ENCODE peak calls at places on chromosomes 3 and 15, in ten cellular contexts. Q is frontal cortex; P is GM04504; M is stimulated activated CD8-positive, alpha-beta memory T cell treated with anti-CD3 and anti-CD28 coated beads, Interleukin-4, amount 100 ng/mL, for 1 hour; A is dermis microvascular lymphatic vessel endothelial cell; Y is hepatic stellate cell; Z is ovary; T is GM03348; B is Daoy; C is HFFc6. X is an unnamed sample.

GRCh38 chr3:173009410-173009809 is 131.6 kb downstream of the SPATA16 start:
- DNase-seq in Q (no peak), P (no peak), M (no peak), A (no peak), Y (no peak), Z (no peak), T (no peak), B (no peak), C (no peak), X (no peak)

GRCh38 chr3:15041950-15042349 is 23.2 kb downstream of the MRPS25 start:
- DNase-seq in Q (no peak), P (no peak), M (no peak), A (no peak), Y (no peak), Z (no peak), T (no peak), B (no peak), C (no peak), X (no peak)

GRCh38 chr3:86785381-86785780 is 205.6 kb downstream of the VGLL3 start:
- DNase-seq in Q (no peak), P (no peak), M (no peak), A (no peak), Y (peak; percentile 17), Z (no peak), T (peak; percentile 45), B (no peak), C (peak; percentile 65), X (no peak)

GRCh38 chr3:73759290-73759689 is 134.5 kb upstream of the PDZRN3 start:
- DNase-seq in Q (no peak), P (no peak), M (no peak), A (no peak), Y (no peak), Z (no peak), T (peak; percentile 10), B (no peak), C (no peak), X (no peak)

GRCh38 chr3:40752492-40752891 is 227.7 kb downstream of the ZNF621 start:
- DNase-seq in Q (no peak), P (no peak), M (no peak), A (no peak), Y (no peak), Z (no peak), T (no peak), B (no peak), C (no peak), X (no peak)

GRCh38 chr15:69090197-69090948 is 70.1 kb upstream of the GLCE start:
- DNase-seq in Q (no peak), P (no peak), M (no peak), A (peak; percentile 32), Y (no peak), Z (no peak), T (peak; percentile 16), B (no peak), C (peak; percentile 10), X (peak; percentile 12)

GRCh38 chr3:72383230-72383629 is 465.0 kb downstream of the SHQ1 start:
- DNase-seq in Q (no peak), P (no peak), M (no peak), A (no peak), Y (no peak), Z (no peak), T (no peak), B (no peak), C (no peak), X (no peak)

GRCh38 chr15:68278345-68279217 is 1.0 kb downstream of the FEM1B start:
- DNase-seq in Q (no peak), P (no peak), M (no peak), A (peak; percentile 28), Y (no peak), Z (peak; percentile 42), T (no peak), B (peak; percentile 24), C (no peak), X (no peak)

GRCh38 chr3:184715943-184716651 is 4.2 kb upstream of the MAGEF1 start:
- DNase-seq in Q (no peak), P (no peak), M (no peak), A (no peak), Y (no peak), Z (no peak), T (peak; percentile 76), B (no peak), C (no peak), X (no peak)

GRCh38 chr3:42572278-42572677 is 9.5 kb downstream of the SEC22C start:
- DNase-seq in Q (no peak), P (no peak), M (no peak), A (peak; percentile 64), Y (peak; percentile 34), Z (no peak), T (peak; percentile 45), B (peak; percentile 26), C (peak; percentile 23), X (no peak)

GRCh38 chr3:143751643-143752178 is 96.6 kb downstream of the SLC9A9 start:
- DNase-seq in Q (no peak), P (no peak), M (no peak), A (no peak), Y (no peak), Z (no peak), T (no peak), B (no peak), C (no peak), X (no peak)

GRCh38 chr3:64188810-64189560 is 36.3 kb downstream of the PRICKLE2 start:
- DNase-seq in Q (peak; percentile 43), P (peak; percentile 81), M (no peak), A (peak; percentile 92), Y (peak; percentile 46), Z (peak; percentile 43), T (peak; percentile 72), B (peak; percentile 91), C (peak; percentile 78), X (peak; percentile 57)

GRCh38 chr3:45644063-45644462 is 45.1 kb upstream of the SACM1L start:
- DNase-seq in Q (no peak), P (no peak), M (no peak), A (peak; percentile 92), Y (peak; percentile 69), Z (no peak), T (peak; percentile 60), B (peak; percentile 42), C (peak; percentile 83), X (peak; percentile 71)

GRCh38 chr15:48459571-48460461 is 128.6 kb downstream of the DUT start:
- DNase-seq in Q (no peak), P (peak; percentile 82), M (no peak), A (peak; percentile 95), Y (no peak), Z (no peak), T (peak; percentile 60), B (no peak), C (peak; percentile 82), X (peak; percentile 89)

GRCh38 chr15:48358229-48358641 is 27.0 kb downstream of the DUT start:
- DNase-seq in Q (peak; percentile 30), P (no peak), M (no peak), A (peak; percentile 65), Y (no peak), Z (no peak), T (peak; percentile 36), B (peak; percentile 19), C (peak; percentile 21), X (no peak)

GRCh38 chr3:132399054-132399929 is 18.0 kb upstream of the DNAJC13 start:
- DNase-seq in Q (peak; percentile 60), P (peak; percentile 29), M (no peak), A (peak; percentile 57), Y (peak; percentile 54), Z (no peak), T (peak; percentile 79), B (peak; percentile 48), C (peak; percentile 60), X (no peak)

GRCh38 chr15:97806731-97807130 is 153.8 kb upstream of the ARRDC4 start:
- DNase-seq in Q (no peak), P (no peak), M (no peak), A (no peak), Y (no peak), Z (no peak), T (no peak), B (no peak), C (no peak), X (no peak)

GRCh38 chr3:194254032-194254431 is 97.1 kb downstream of the CPN2 start:
- DNase-seq in Q (no peak), P (no peak), M (no peak), A (no peak), Y (no peak), Z (no peak), T (no peak), B (no peak), C (no peak), X (no peak)

GRCh38 chr3:193040836-193041672 is 123.4 kb upstream of the MB21D2 start:
- DNase-seq in Q (peak; percentile 28), P (peak; percentile 10), M (no peak), A (peak; percentile 38), Y (peak; percentile 27), Z (no peak), T (peak; percentile 60), B (peak; percentile 28), C (peak; percentile 57), X (peak; percentile 24)

GRCh38 chr15:75235051-75235673 is 23.0 kb upstream of the GOLGA6C start:
- DNase-seq in Q (peak; percentile 4), P (no peak), M (no peak), A (no peak), Y (no peak), Z (no peak), T (no peak), B (no peak), C (no peak), X (no peak)

GRCh38 chr3:171829841-171830559 is 13.1 kb upstream of the TMEM212 start:
- DNase-seq in Q (peak; percentile 29), P (peak; percentile 60), M (no peak), A (peak; percentile 95), Y (peak; percentile 57), Z (peak; percentile 90), T (peak; percentile 75), B (peak; percentile 86), C (peak; percentile 69), X (no peak)

GRCh38 chr3:10263549-10264363 is 15.5 kb downstream of the TATDN2 start:
- DNase-seq in Q (no peak), P (no peak), M (peak; percentile 29), A (peak; percentile 47), Y (peak; percentile 65), Z (peak; percentile 50), T (peak; percentile 81), B (peak; percentile 8), C (peak; percentile 34), X (no peak)

GRCh38 chr3:184378650-184379374 is 805 bp upstream of the THPO start:
- DNase-seq in Q (no peak), P (no peak), M (no peak), A (no peak), Y (peak; percentile 47), Z (no peak), T (peak; percentile 11), B (no peak), C (no peak), X (no peak)

GRCh38 chr3:190718691-190719090 is 143.8 kb downstream of the GMNC start:
- DNase-seq in Q (peak; percentile 1), P (peak; percentile 28), M (no peak), A (no peak), Y (peak; percentile 36), Z (no peak), T (peak; percentile 72), B (peak; percentile 44), C (peak; percentile 46), X (peak; percentile 18)

X was measured in AG09319.